ENCODE peak calls at places on chromosomes 5 and 9, in seven cellular contexts. W is mammary epithelial cell; G is tibial nerve; J is A673; L is CD8-positive, alpha-beta T cell; F is HCT116; T is GM20000. R is an unnamed sample.

GRCh38 chr5:149667084-149667826 is 62.9 kb upstream of the PPARGC1B start:
- DNase-seq in G (no peak), W (peak), F (peak), L (peak), J (peak), T (peak), R (no peak)

GRCh38 chr9:134764870-134765269 is 115.7 kb upstream of the FCN2 start:
- DNase-seq in F (no peak), W (no peak), L (no peak), J (no peak), G (no peak), T (no peak), R (no peak)

GRCh38 chr9:14806941-14807340 is 84.4 kb upstream of the CER1 start:
- DNase-seq in L (no peak), J (no peak), F (no peak), G (no peak), T (no peak), W (peak), R (no peak)

GRCh38 chr9:114745879-114746550 is 59.8 kb downstream of the TNFSF15 start:
- DNase-seq in G (no peak), T (no peak), L (no peak), F (no peak), W (no peak), J (no peak), R (no peak)

GRCh38 chr5:135271533-135272310 is 127.3 kb downstream of the MACROH2A1 start:
- DNase-seq in L (no peak), W (peak), T (no peak), G (no peak), J (no peak), F (no peak), R (no peak)

GRCh38 chr5:132439521-132440206 is 50.9 kb downstream of the IRF1 start:
- DNase-seq in F (no peak), J (no peak), T (no peak), W (peak), G (peak), L (no peak), R (no peak)

GRCh38 chr5:149161026-149161687 is 19.9 kb downstream of the ABLIM3 start:
- DNase-seq in G (no peak), J (no peak), L (no peak), T (no peak), F (no peak), W (no peak), R (no peak)

GRCh38 chr9:20786807-20787206 is 102.7 kb downstream of the FOCAD start:
- DNase-seq in J (no peak), W (no peak), F (no peak), L (no peak), T (no peak), G (no peak), R (no peak)

GRCh38 chr9:19408316-19408692 is 505 bp upstream of the ACER2 start:
- DNase-seq in G (no peak), F (no peak), J (no peak), L (peak), W (no peak), T (no peak), R (no peak)

GRCh38 chr5:75632321-75632720 is 21.1 kb downstream of the ANKDD1B start:
- DNase-seq in G (no peak), J (no peak), F (no peak), W (no peak), T (no peak), L (no peak), R (no peak)

GRCh38 chr5:71778678-71779276 is 59.7 kb downstream of the CARTPT start:
- DNase-seq in W (peak), T (no peak), J (peak), L (no peak), G (no peak), F (peak), R (no peak)

GRCh38 chr5:42819745-42820144 is 8.1 kb upstream of the SELENOP start:
- DNase-seq in L (no peak), T (no peak), F (no peak), W (no peak), J (no peak), G (no peak), R (no peak)

GRCh38 chr5:38463634-38464521 is 92.6 kb downstream of the LIFR start:
- DNase-seq in G (no peak), J (peak), L (no peak), T (no peak), W (peak), F (peak), R (no peak)

GRCh38 chr9:91239367-91240111 is 122.2 kb downstream of the AUH start:
- DNase-seq in L (no peak), J (no peak), T (no peak), F (no peak), W (no peak), G (no peak), R (no peak)

GRCh38 chr5:60417500-60418181 is 282.3 kb downstream of the DEPDC1B start:
- DNase-seq in G (no peak), L (no peak), J (no peak), T (no peak), F (no peak), W (no peak), R (no peak)

GRCh38 chr5:172473427-172473826 is 19.1 kb upstream of the SH3PXD2B start:
- DNase-seq in T (no peak), J (no peak), W (no peak), G (no peak), L (no peak), F (no peak), R (no peak)

GRCh38 chr9:110329676-110330235 is 7.9 kb downstream of the TXNDC8 start:
- DNase-seq in T (no peak), W (no peak), G (no peak), F (no peak), L (no peak), J (no peak), R (no peak)

GRCh38 chr5:107900721-107901120 is 230.0 kb upstream of the EFNA5 start:
- DNase-seq in W (no peak), G (no peak), J (no peak), F (no peak), T (no peak), L (no peak), R (no peak)

GRCh38 chr5:112154940-112155686 is 264.0 kb downstream of the EPB41L4A start:
- DNase-seq in T (no peak), J (no peak), W (peak), L (no peak), F (no peak), G (no peak), R (no peak)

GRCh38 chr5:2674456-2674855 is 77.0 kb downstream of the IRX2 start:
- DNase-seq in L (no peak), G (no peak), F (no peak), T (no peak), J (no peak), W (no peak), R (no peak)

GRCh38 chr9:136021891-136022681 is 60.9 kb upstream of the UBAC1 start:
- DNase-seq in W (no peak), G (no peak), L (no peak), F (no peak), T (no peak), J (no peak), R (no peak)

GRCh38 chr5:146561711-146562110 is 45.7 kb upstream of the GPR151 start:
- DNase-seq in T (no peak), G (no peak), F (no peak), W (no peak), J (no peak), L (no peak), R (no peak)

GRCh38 chr9:22117511-22118388 is 108.6 kb upstream of the CDKN2B start:
- DNase-seq in L (no peak), J (no peak), T (no peak), G (no peak), W (peak), F (no peak), R (no peak)

GRCh38 chr9:93009337-93010015 is 49.0 kb upstream of the SUSD3 start:
- DNase-seq in W (no peak), T (no peak), L (no peak), F (no peak), J (no peak), G (no peak), R (no peak)

GRCh38 chr5:1644810-1645571 is 121.2 kb upstream of the LPCAT1 start:
- DNase-seq in F (peak), L (peak), W (peak), T (peak), G (peak), J (peak), R (peak)

GRCh38 chr5:107321906-107322305 is 348.8 kb downstream of the EFNA5 start:
- DNase-seq in F (no peak), T (no peak), W (no peak), G (no peak), L (no peak), J (peak), R (no peak)

GRCh38 chr5:96725257-96725656 is 63.1 kb downstream of the CAST start:
- DNase-seq in T (no peak), L (no peak), W (no peak), G (no peak), F (no peak), J (no peak), R (no peak)

GRCh38 chr5:33305530-33305929 is 135.2 kb upstream of the TARS1 start:
- DNase-seq in L (no peak), G (no peak), F (no peak), W (no peak), T (no peak), J (no peak), R (no peak)

GRCh38 chr5:57137401-57137800 is 36.5 kb upstream of the GPBP1 start:
- DNase-seq in F (no peak), G (no peak), J (no peak), W (peak), L (no peak), T (no peak), R (no peak)

GRCh38 chr9:128689293-128689770 is 310 bp downstream of the SET start:
- DNase-seq in J (no peak), W (no peak), T (no peak), F (no peak), L (peak), G (peak), R (no peak)

GRCh38 chr9:128689820-128690683 is 1.0 kb downstream of the SET start:
- DNase-seq in W (peak), T (peak), L (peak), F (no peak), J (peak), G (no peak), R (no peak)

GRCh38 chr9:128690684-128691034 is 1.6 kb downstream of the SET start:
- DNase-seq in W (no peak), F (no peak), G (no peak), L (no peak), T (no peak), J (no peak), R (no peak)

GRCh38 chr9:128696923-128697707 is 5.2 kb upstream of the PKN3 start:
- DNase-seq in W (no peak), G (no peak), F (no peak), J (no peak), T (no peak), L (no peak), R (no peak)

GRCh38 chr9:128694344-128694743 is 5.3 kb downstream of the SET start:
- DNase-seq in G (no peak), L (no peak), W (no peak), J (no peak), F (no peak), T (peak), R (no peak)
- TF ChIP-seq CTCF in G (no peak), L (no peak), W (no peak), J (no peak), F (no peak), T (no peak), R (no peak)

GRCh38 chr9:1013018-1013417 is 36.6 kb downstream of the DMRT3 start:
- DNase-seq in L (no peak), T (no peak), F (no peak), W (no peak), G (no peak), J (no peak), R (no peak)

GRCh38 chr9:1024112-1024511 is 26.0 kb upstream of the DMRT2 start:
- DNase-seq in J (no peak), L (no peak), W (no peak), G (no peak), T (no peak), F (no peak), R (no peak)

DNA sequence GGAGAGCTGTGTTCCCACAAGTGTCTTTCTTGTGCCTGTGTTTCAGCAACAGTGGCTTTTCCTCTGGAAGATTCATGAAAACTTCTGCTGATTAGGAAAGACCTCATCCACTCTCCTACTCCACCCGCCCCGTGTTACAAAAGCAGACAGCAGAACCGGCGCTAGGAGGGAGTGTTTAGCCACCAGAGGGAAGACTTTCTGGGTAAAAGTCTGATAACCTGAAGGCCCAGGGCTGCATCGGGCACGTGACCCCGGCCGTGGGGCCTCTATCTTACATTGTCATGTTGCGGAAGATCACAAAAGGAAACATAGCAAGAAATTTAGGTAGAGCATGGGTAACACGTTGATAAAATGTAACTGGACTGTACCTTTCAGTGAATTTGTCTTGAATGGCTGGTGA is 32.0 kb upstream of the DMRT2 start:
- DNase-seq in T (no peak), F (peak), L (no peak), G (no peak), W (no peak), J (peak), R (no peak)
- TF ChIP-seq CTCF in T (no peak), F (peak), L (no peak), G (peak), W (peak), J (peak), R (peak)

DNA sequence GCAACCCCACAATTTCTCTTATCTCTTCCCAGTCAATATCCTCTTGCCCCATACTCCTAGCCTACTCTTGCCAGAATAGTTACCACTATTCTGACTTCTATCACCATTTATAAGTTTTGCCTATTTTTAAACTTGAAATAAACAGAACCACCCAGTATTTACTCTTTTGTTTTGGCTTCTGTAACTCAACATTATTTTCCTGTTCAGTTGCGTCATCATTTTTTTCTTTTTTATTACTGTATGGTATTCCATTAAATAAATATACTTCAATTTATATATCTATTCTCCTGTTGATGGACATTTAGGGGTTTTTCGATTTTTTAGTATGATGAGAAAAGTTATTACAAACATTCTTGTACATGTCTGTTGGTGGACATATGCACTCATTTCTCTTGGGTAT is 62.6 kb upstream of the ERBIN start:
- DNase-seq in W (no peak), G (no peak), L (no peak), F (no peak), J (no peak), T (no peak), R (no peak)
- TF ChIP-seq CTCF in W (no peak), G (no peak), L (no peak), F (no peak), J (no peak), T (no peak), R (no peak)

GRCh38 chr9:75000835-75001234 is 27.3 kb downstream of the CARNMT1 start:
- DNase-seq in G (no peak), T (peak), J (no peak), L (no peak), W (no peak), F (no peak), R (no peak)

GRCh38 chr9:75001719-75002421 is 26.2 kb downstream of the CARNMT1 start:
- DNase-seq in J (peak), G (no peak), F (peak), W (peak), T (peak), L (peak), R (no peak)

DNA sequence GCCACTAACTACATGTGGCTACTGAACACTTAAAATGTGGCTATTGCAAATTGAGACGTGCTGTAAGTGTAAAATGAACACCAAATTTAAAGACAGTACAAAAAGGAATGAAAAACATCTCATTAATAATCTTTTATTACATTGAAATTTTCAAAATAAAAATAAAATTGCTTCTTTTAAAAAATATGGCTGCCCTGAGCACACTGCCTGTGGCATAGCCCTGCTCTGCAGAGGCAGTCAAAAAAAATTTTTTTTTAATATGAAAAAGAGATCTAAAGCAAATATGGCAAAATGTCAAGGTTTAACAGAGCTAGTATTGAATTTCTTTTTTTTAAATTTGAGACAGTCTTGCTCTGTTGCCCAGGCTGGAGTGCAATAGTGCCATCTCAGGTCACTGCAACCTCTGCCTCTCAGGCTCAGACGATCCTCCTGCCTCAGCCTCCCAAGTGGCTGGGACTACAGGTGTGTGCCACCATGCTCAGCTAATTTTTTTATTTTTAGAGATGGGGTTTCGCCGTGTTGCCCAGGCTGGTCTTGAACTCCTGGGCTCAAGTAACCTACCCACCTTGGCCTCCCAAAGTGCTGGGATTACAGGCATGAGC is 25.6 kb downstream of the CARNMT1 start:
- DNase-seq in T (no peak), F (no peak), W (no peak), G (no peak), J (no peak), L (no peak), R (no peak)
- TF ChIP-seq CTCF in T (no peak), F (no peak), W (no peak), G (no peak), J (no peak), L (peak), R (no peak)

GRCh38 chr5:31809037-31809910 is 170.3 kb downstream of the PDZD2 start:
- DNase-seq in J (peak), F (peak), W (peak), G (peak), T (peak), L (no peak), R (peak)
- TF ChIP-seq CTCF in J (peak), F (peak), W (peak), G (peak), T (peak), L (no peak), R (peak)

GRCh38 chr9:112750111-112750766 is at the start of gene SNX30:
- DNase-seq in W (peak), F (peak), G (peak), T (peak), L (peak), J (peak), R (peak)
- TF ChIP-seq CTCF in W (peak), F (no peak), G (no peak), T (no peak), L (no peak), J (no peak), R (no peak)

GRCh38 chr5:131064669-131065371 is 100.2 kb downstream of the HINT1 start:
- DNase-seq in T (no peak), F (no peak), G (no peak), L (no peak), W (no peak), J (no peak), R (no peak)

GRCh38 chr5:131067596-131067995 is 97.5 kb downstream of the HINT1 start:
- DNase-seq in L (no peak), F (no peak), G (no peak), T (no peak), J (no peak), W (peak), R (no peak)

DNA sequence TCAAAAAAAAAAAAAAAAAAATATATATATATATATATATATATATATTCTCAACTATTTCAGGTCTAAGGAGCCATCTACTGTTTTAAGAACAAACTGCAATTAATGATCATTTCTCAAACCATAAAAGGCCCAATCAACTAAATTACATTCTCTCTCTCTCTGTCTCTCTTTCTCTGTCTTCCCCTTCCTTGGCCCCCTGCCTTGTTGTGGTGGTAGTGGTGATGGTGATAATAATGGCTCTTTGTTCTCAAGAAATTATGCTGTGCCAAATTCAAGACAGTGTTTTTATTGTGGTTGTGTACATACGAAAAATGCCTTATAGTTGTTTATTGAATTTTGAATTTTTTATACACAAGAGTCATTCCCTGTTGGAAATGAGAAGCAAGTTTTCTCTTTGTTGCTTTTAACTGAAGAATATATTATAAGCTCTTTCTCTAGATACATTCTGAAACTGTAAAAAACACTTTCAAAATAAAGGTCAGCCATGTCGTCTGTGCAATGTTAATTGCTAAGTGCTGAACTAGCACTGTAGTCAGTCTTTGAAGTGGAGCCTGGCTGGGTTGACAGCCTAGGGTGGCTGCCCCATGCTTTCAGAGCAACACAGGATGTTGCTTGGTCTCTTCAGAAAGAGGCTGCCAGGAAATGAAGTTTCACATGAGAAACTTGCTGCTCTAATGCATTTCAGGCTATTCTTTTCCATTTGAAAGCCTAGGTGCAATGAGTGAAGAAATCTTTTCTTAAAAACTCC is 96.0 kb downstream of the HINT1 start:
- DNase-seq in G (no peak), L (peak), W (no peak), J (no peak), F (no peak), T (peak), R (no peak)
- TF ChIP-seq CTCF in G (no peak), L (peak), W (no peak), J (no peak), F (no peak), T (no peak), R (no peak)

GRCh38 chr5:142913728-142914338 is 143.7 kb downstream of the ARHGAP26 start:
- DNase-seq in F (no peak), W (peak), G (no peak), L (no peak), J (peak), T (no peak), R (no peak)
- TF ChIP-seq CTCF in F (peak), W (peak), G (no peak), L (no peak), J (peak), T (no peak), R (peak)